ENCODE peak calls at places on chromosomes 5 and 9, in eight cellular contexts. Q is H7, Y is GM13976, I is T-helper 2 cell, J is NCI-H226, N is cardiac fibroblast, R is stomach, L is NCI-H1105. E is an unnamed sample.

GRCh38 chr5:89270901-89271300 is 387.9 kb upstream of the MEF2C start:
- DNase-seq in L (no peak), R (no peak), N (no peak), Y (no peak), J (no peak), Q (no peak), I (no peak), E (no peak)

GRCh38 chr5:81020478-81021167 is 60.5 kb downstream of the RASGRF2 start:
- DNase-seq in J (peak; percentile 69), Q (no peak), R (no peak), N (peak; percentile 12), I (no peak), Y (no peak), L (no peak), E (no peak)

GRCh38 chr5:108433600-108433999 is 51.7 kb upstream of the FBXL17 start:
- DNase-seq in Y (no peak), Q (no peak), R (no peak), L (no peak), I (no peak), J (no peak), N (no peak), E (no peak)

GRCh38 chr9:137095664-137096517 is 9.1 kb downstream of the MAN1B1 start:
- DNase-seq in Y (peak; percentile 88), R (peak; percentile 46), Q (no peak), J (no peak), L (no peak), I (peak; percentile 96), N (no peak), E (peak; percentile 83)

GRCh38 chr9:75457474-75458011 is 369.2 kb downstream of the OSTF1 start:
- DNase-seq in J (no peak), R (no peak), Q (no peak), I (no peak), L (no peak), Y (no peak), N (no peak), E (no peak)

GRCh38 chr5:180494510-180495181 is 467 bp downstream of the CNOT6 start:
- DNase-seq in Y (peak; percentile 72), R (peak; percentile 50), Q (peak; percentile 96), N (no peak), J (peak; percentile 17), I (peak; percentile 56), L (no peak), E (no peak)

GRCh38 chr5:53882637-53883036 is 322.2 kb downstream of the NDUFS4 start:
- DNase-seq in N (peak; percentile 39), Y (no peak), R (no peak), I (no peak), J (no peak), Q (peak; percentile 70), L (no peak), E (no peak)

GRCh38 chr9:2461886-2462285 is 159.7 kb upstream of the VLDLR start:
- DNase-seq in L (no peak), R (no peak), Q (no peak), Y (no peak), N (no peak), J (no peak), I (no peak), E (no peak)

GRCh38 chr5:163574477-163575440 is 69.3 kb downstream of the MAT2B start:
- DNase-seq in N (no peak), J (no peak), Q (no peak), I (no peak), R (no peak), L (no peak), Y (no peak), E (no peak)

GRCh38 chr5:36305571-36306326 is 4.0 kb upstream of the RANBP3L start:
- DNase-seq in Q (peak; percentile 12), N (peak; percentile 75), I (peak; percentile 29), J (peak; percentile 10), Y (peak; percentile 34), L (peak; percentile 82), R (peak; percentile 57), E (no peak)

GRCh38 chr9:91837982-91838731 is 111.9 kb downstream of the ROR2 start:
- DNase-seq in J (peak; percentile 91), N (no peak), Q (peak; percentile 46), R (peak; percentile 85), I (no peak), L (peak; percentile 80), Y (no peak), E (no peak)

GRCh38 chr5:138927979-138928378 is 52.8 kb upstream of the LRRTM2 start:
- DNase-seq in J (no peak), N (no peak), Q (no peak), I (no peak), Y (no peak), L (no peak), R (peak; percentile 84), E (no peak)

GRCh38 chr5:107832746-107833145 is 162.0 kb upstream of the EFNA5 start:
- DNase-seq in N (no peak), Q (no peak), R (no peak), I (no peak), L (no peak), Y (no peak), J (no peak), E (no peak)

GRCh38 chr5:10735569-10736255 is 25.3 kb downstream of the DAP start:
- DNase-seq in R (no peak), Q (no peak), N (no peak), L (no peak), Y (peak; percentile 48), J (no peak), I (no peak), E (no peak)

GRCh38 chr5:98587166-98587565 is 186.3 kb upstream of the RGMB start:
- DNase-seq in Q (no peak), R (no peak), I (no peak), Y (no peak), J (no peak), L (no peak), N (no peak), E (no peak)

GRCh38 chr9:94912700-94913249 is 186.3 kb downstream of the AOPEP start:
- DNase-seq in Q (no peak), I (no peak), J (peak; percentile 92), Y (no peak), N (peak; percentile 87), R (no peak), L (no peak), E (no peak)